ENCODE peak calls at places on chromosomes 13 and 19, in four cellular contexts. N is IMR-90, K is GM12878, Z is K562. C is an unnamed sample.

GRCh38 chr19:49887653-49888477 is 8.8 kb downstream of the IL4I1 start:
- DNase-seq in N (no peak), K (no peak), Z (no peak), C (no peak)

GRCh38 chr13:82330499-82330898 is 1551.8 kb downstream of the SLITRK1 start:
- DNase-seq in Z (peak), K (no peak), N (no peak), C (peak)

GRCh38 chr19:36638862-36639510 is 27.7 kb downstream of the ZNF461 start:
- DNase-seq in N (no peak), Z (no peak), K (no peak), C (no peak)

GRCh38 chr19:41327499-41328156 is 17.7 kb downstream of the CCDC97 start:
- DNase-seq in K (no peak), N (peak), Z (peak), C (no peak)

GRCh38 chr13:71867101-71867814 is at the start of gene DACH1:
- DNase-seq in Z (peak), N (peak), K (no peak), C (no peak)

GRCh38 chr19:18650048-18650435 is 13.2 kb downstream of the KLHL26 start:
- DNase-seq in N (peak), Z (no peak), K (no peak), C (no peak)

GRCh38 chr13:110616103-110617101 is 1.1 kb downstream of the NAXD start:
- DNase-seq in Z (peak), N (peak), K (no peak), C (peak)

GRCh38 chr13:49690133-49690989 is 925 bp downstream of the EBPL start:
- DNase-seq in Z (peak), K (no peak), N (peak), C (peak)

GRCh38 chr19:49398001-49398615 is 10.1 kb downstream of the KASH5 start:
- DNase-seq in K (no peak), N (no peak), Z (no peak), C (no peak)

GRCh38 chr13:20825476-20825875 is 51.7 kb upstream of the EEF1AKMT1 start:
- DNase-seq in Z (no peak), N (peak), K (no peak), C (no peak)

GRCh38 chr19:6970478-6970877 is 50.8 kb downstream of the MBD3L2B start:
- DNase-seq in N (no peak), K (no peak), Z (peak), C (peak)

GRCh38 chr19:50303558-50303957 is 25.6 kb downstream of the KCNC3 start:
- DNase-seq in Z (no peak), K (no peak), N (no peak), C (no peak)

GRCh38 chr13:50417597-50417996 is 402.4 kb downstream of the KCNRG start:
- DNase-seq in K (no peak), Z (peak), N (no peak), C (no peak)

GRCh38 chr19:35901854-35902661 is at the start of gene HCST:
- DNase-seq in K (no peak), Z (no peak), N (peak), C (no peak)

GRCh38 chr19:33622505-33622808 is 704 bp downstream of the CHST8 start:
- DNase-seq in N (no peak), Z (no peak), K (no peak), C (no peak)

GRCh38 chr13:94054159-94054558 is 425.3 kb downstream of the DCT start:
- DNase-seq in N (no peak), Z (no peak), K (no peak), C (no peak)

GRCh38 chr13:49629947-49630346 is 1.6 kb downstream of the ARL11 start:
- DNase-seq in K (no peak), N (peak), Z (no peak), C (no peak)

GRCh38 chr19:10295305-10295846 is 5.6 kb downstream of the ICAM5 start:
- DNase-seq in K (no peak), N (no peak), Z (peak), C (peak)

GRCh38 chr19:38792250-38793111 is 3.5 kb downstream of the LGALS7B start:
- DNase-seq in Z (no peak), N (no peak), K (no peak), C (no peak)

GRCh38 chr13:110369400-110369799 is 62.3 kb downstream of the COL4A2 start:
- DNase-seq in N (no peak), Z (no peak), K (no peak), C (no peak)

GRCh38 chr13:62320129-62320724 is 904.6 kb upstream of the PCDH20 start:
- DNase-seq in K (peak), N (peak), Z (no peak), C (peak)

GRCh38 chr13:102128216-102128800 is 273.5 kb downstream of the FGF14 start:
- DNase-seq in K (no peak), Z (no peak), N (peak), C (no peak)

GRCh38 chr13:67106502-67107057 is 123.6 kb downstream of the PCDH9 start:
- DNase-seq in K (no peak), N (no peak), Z (no peak), C (no peak)
- TF ChIP-seq USF2 in K (no peak), N (no peak), Z (no peak), C (no peak)

GRCh38 chr13:99740261-99740979 is 231.1 kb downstream of the ZIC5 start:
- DNase-seq in K (no peak), N (no peak), Z (no peak), C (no peak)
- TF ChIP-seq ELK1 in K (no peak), N (no peak), Z (no peak), C (no peak)

GRCh38 chr13:113932060-113932459 is 41.8 kb downstream of the C13orf46 start:
- DNase-seq in Z (no peak), K (no peak), N (no peak), C (no peak)

GRCh38 chr13:113935081-113935511 is 38.8 kb downstream of the C13orf46 start:
- DNase-seq in K (no peak), Z (no peak), N (no peak), C (no peak)

GRCh38 chr13:113934576-113934975 is 39.3 kb downstream of the C13orf46 start:
- DNase-seq in Z (no peak), N (no peak), K (no peak), C (no peak)

GRCh38 chr13:113935523-113935922 is 38.4 kb downstream of the C13orf46 start:
- DNase-seq in K (no peak), Z (no peak), N (no peak), C (no peak)

GRCh38 chr13:113933901-113934300 is 40.0 kb downstream of the C13orf46 start:
- DNase-seq in Z (no peak), K (no peak), N (no peak), C (no peak)
- TF ChIP-seq USF2 in Z (no peak), K (no peak), N (no peak), C (no peak)

GRCh38 chr19:45150731-45151725 is 9.8 kb downstream of the NKPD1 start:
- DNase-seq in Z (no peak), N (no peak), K (no peak), C (no peak)

GRCh38 chr19:45149129-45149528 is 11.7 kb downstream of the NKPD1 start:
- DNase-seq in N (no peak), K (no peak), Z (no peak), C (no peak)

GRCh38 chr19:45151821-45152503 is 8.8 kb downstream of the NKPD1 start:
- DNase-seq in N (no peak), K (no peak), Z (no peak), C (no peak)

GRCh38 chr19:45147835-45148676 is 12.7 kb downstream of the NKPD1 start:
- DNase-seq in K (no peak), Z (no peak), N (no peak), C (no peak)

DNA sequence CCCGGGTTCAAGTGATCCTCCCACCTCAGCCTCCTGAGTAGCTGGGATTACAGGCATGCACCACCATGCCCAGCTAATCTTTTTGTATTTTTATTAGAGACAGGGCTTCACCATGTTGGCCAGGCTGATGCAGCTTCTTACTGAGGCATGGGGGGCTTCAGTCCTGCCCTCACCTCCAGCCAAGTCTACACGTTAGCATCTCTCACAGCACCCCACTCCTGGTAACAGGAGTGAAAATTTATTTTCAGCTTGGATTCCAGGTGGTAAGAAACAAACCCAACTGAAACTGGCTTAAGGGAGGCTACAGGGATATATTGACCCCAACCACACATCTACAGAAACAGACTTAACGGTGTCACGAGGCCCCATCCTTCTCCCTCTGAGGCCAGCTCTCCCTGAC is 10.6 kb downstream of the NKPD1 start:
- DNase-seq in N (no peak), K (no peak), Z (no peak), C (no peak)
- TF ChIP-seq ELK1 in N (no peak), K (no peak), Z (no peak), C (no peak)

GRCh38 chr13:79447741-79448140 is 33.2 kb upstream of the NDFIP2 start:
- DNase-seq in N (no peak), K (no peak), Z (no peak), C (no peak)

GRCh38 chr13:79445968-79446645 is 34.8 kb upstream of the NDFIP2 start:
- DNase-seq in K (no peak), N (no peak), Z (no peak), C (no peak)

GRCh38 chr13:79450110-79450509 is 30.8 kb upstream of the NDFIP2 start:
- DNase-seq in N (no peak), K (no peak), Z (no peak), C (no peak)

GRCh38 chr13:79447141-79447540 is 33.8 kb upstream of the NDFIP2 start:
- DNase-seq in Z (no peak), N (no peak), K (no peak), C (no peak)

DNA sequence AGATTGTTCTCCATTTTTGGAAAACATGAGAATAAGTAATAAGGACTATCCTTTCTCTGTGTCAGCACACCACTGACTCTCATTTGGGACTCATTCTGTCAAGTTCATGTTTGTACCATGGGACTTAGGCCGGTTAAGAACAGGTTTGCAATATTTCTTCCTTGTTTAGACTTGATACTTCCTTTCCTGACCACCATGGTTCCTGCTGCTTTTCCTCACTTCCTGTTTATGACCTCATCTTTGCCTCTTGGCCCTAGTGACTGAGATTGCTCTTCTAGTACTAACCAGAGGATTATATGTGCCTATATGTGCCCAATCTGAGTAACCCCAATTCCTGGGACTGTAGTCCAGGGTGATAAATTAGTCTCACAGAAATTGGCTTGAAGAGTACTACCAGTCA is 32.5 kb upstream of the NDFIP2 start:
- DNase-seq in K (no peak), N (peak), Z (no peak), C (no peak)
- TF ChIP-seq USF2 in K (no peak), N (no peak), Z (no peak), C (no peak)

DNA sequence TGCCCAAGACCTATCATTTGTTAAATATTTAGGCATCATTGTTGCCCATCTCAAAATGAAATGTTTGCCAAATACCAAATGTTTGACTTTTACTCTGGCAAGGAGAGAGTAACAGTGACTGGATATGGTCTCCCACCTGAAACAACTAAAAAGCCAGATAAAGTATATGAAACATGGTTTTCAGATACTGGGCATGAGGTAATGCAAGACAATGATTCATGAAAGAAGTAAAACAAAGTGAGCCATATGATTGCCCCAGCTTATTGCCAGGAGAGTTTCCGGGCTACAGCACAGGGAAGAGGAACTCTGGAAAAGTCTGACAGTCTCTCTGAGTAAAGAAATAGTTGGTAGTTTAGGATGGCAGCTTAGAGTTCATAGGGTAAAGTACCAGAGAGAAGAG is 354.6 kb downstream of the DNAJC15 start:
- DNase-seq in N (peak), K (no peak), Z (no peak), C (no peak)
- TF ChIP-seq ELK1 in N (no peak), K (no peak), Z (no peak), C (no peak)

DNA sequence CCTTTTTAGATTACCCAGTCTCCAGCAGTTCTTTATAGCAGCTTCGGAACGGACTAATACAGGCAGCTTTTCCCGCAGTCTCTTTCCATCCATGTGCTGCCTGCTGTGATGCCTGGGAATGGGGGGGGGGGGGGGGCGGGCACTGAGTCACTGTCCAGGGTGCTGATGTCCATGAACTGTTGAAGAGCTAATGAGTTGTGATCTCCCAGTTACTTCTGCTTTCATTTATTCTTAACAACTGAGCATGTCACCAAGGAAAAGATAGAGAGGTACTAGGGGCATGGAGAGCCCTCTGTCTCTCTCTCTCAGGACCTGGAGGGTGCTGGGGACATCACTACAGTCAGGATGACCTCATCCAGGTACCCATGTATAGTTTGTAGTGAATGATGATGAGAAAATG is 20.3 kb upstream of the CEACAM1 start:
- DNase-seq in Z (peak), K (no peak), N (no peak), C (no peak)
- TF ChIP-seq USF2 in Z (no peak), K (no peak), N (no peak), C (no peak)

GRCh38 chr13:29621401-29621800 is 25.9 kb upstream of the SLC7A1 start:
- DNase-seq in N (peak), Z (no peak), K (no peak), C (no peak)
- TF ChIP-seq ELK1 in N (no peak), Z (no peak), K (no peak), C (no peak)

GRCh38 chr19:54128441-54128725 is 9.2 kb upstream of the CNOT3 start:
- DNase-seq in Z (no peak), K (no peak), N (no peak), C (no peak)

GRCh38 chr19:54127688-54128440 is 9.7 kb upstream of the CNOT3 start:
- DNase-seq in K (no peak), Z (no peak), N (no peak), C (no peak)

GRCh38 chr19:54129617-54129996 is 8.0 kb upstream of the CNOT3 start:
- DNase-seq in N (no peak), Z (no peak), K (no peak), C (no peak)

GRCh38 chr19:54125713-54126112 is 10.2 kb downstream of the PRPF31 start:
- DNase-seq in K (no peak), Z (no peak), N (no peak), C (no peak)

DNA sequence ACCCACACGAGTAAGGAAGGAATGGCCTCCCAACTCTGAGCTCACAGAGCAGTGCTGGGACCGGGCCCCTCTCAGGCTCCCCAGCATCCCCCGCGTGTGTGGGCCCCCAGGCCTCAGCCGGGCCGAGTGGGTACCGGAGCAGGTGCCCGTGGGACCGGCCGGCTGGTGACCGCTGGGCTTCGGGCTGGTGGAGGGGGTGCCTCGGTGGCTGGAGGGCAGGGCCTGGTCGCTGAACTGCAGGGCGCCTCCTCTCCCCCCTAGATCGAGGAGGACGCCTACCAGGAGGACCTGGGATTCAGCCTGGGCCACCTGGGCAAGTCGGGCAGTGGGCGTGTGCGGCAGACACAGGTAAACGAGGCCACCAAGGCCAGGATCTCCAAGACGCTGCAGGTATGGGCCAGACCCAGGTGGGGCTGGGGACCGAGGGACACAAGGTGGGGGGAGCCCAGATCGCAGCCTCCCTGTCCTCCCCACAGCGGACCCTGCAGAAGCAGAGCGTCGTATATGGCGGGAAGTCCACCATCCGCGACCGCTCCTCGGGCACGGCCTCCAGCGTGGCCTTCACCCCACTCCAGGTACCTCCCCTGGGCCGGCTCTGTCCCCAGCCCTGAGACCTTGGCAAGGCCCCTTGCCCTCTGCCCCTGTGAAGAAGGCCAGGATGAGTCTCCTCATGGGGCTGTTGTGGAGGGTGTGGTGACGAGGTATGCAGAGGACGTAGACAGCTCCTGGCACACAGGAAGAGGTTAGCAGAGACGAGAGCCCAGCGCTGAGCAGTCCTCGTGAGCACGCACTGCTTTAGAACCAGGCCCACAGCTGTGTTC is 8.6 kb upstream of the CNOT3 start:
- DNase-seq in Z (no peak), N (no peak), K (no peak), C (no peak)
- TF ChIP-seq USF2 in Z (no peak), N (no peak), K (no peak), C (no peak)

C was measured in A549.